ENCODE peak calls at places on chromosomes 11 and 22, in five cellular contexts. X, F, E, N and A are unnamed samples.
A peak's percentile ranks its signal among the peaks of the same experiment; 100 is the strongest.

GRCh38 chr22:26949193-26949592 is 291.8 kb downstream of the MIAT start:
- DNase-seq in N (no peak), E (no peak), F (peak; percentile 36), X (peak; percentile 39), A (peak; percentile 25)

GRCh38 chr22:49392247-49392646 is 435.4 kb downstream of the BRD1 start:
- DNase-seq in F (no peak), E (no peak), X (no peak), N (no peak), A (no peak)

GRCh38 chr11:131823772-131824171 is 453.4 kb downstream of the NTM start:
- DNase-seq in E (no peak), N (no peak), F (no peak), X (no peak), A (no peak)

GRCh38 chr11:1540074-1540473 is 32.0 kb downstream of the DUSP8 start:
- DNase-seq in X (no peak), E (no peak), F (no peak), N (no peak), A (no peak)

GRCh38 chr22:31160328-31160978 is 471 bp downstream of the RNF185 start:
- DNase-seq in N (no peak), F (no peak), E (no peak), X (no peak), A (no peak)

GRCh38 chr22:17390087-17390486 is 20.8 kb downstream of the CECR2 start:
- DNase-seq in E (no peak), F (no peak), X (no peak), N (no peak), A (no peak)

GRCh38 chr22:19636696-19637355 is 77.5 kb upstream of the SEPTIN5 start:
- DNase-seq in X (no peak), N (no peak), F (no peak), E (no peak), A (no peak)

GRCh38 chr11:112806876-112807275 is 154.3 kb upstream of the NCAM1 start:
- DNase-seq in E (no peak), X (no peak), F (no peak), N (no peak), A (no peak)

GRCh38 chr22:32097018-32097417 is 54.0 kb downstream of the SLC5A1 start:
- DNase-seq in F (no peak), N (no peak), E (no peak), X (no peak), A (no peak)

GRCh38 chr22:20548806-20549205 is 41.4 kb downstream of the MED15 start:
- DNase-seq in N (no peak), E (no peak), X (no peak), F (no peak), A (no peak)

GRCh38 chr11:126476256-126476970 is 120.9 kb downstream of the ST3GAL4 start:
- DNase-seq in F (no peak), N (no peak), E (no peak), X (no peak), A (no peak)

GRCh38 chr11:65572356-65573043 is at the start of gene FAM89B:
- DNase-seq in F (peak; percentile 88), N (no peak), E (no peak), X (peak; percentile 54), A (peak; percentile 84)

GRCh38 chr11:45457649-45458048 is 171.5 kb upstream of the SYT13 start:
- DNase-seq in N (no peak), X (no peak), F (peak; percentile 89), E (peak; percentile 95), A (peak; percentile 77)

GRCh38 chr11:11842426-11843008 is 745 bp downstream of the USP47 start:
- DNase-seq in F (peak; percentile 78), N (peak; percentile 52), E (peak; percentile 70), X (no peak), A (peak; percentile 75)

GRCh38 chr22:46107089-46107664 is 43.1 kb upstream of the PPARA start:
- DNase-seq in F (no peak), X (no peak), E (no peak), N (no peak), A (no peak)

GRCh38 chr11:102534261-102534872 is 3.8 kb upstream of the MMP7 start:
- DNase-seq in N (no peak), X (no peak), F (no peak), E (no peak), A (no peak)

GRCh38 chr22:30182365-30182764 is 64.2 kb downstream of the LIF start:
- DNase-seq in X (no peak), N (no peak), F (no peak), E (no peak), A (peak; percentile 27)

GRCh38 chr11:94873910-94874575 is 99.3 kb downstream of the CWC15 start:
- DNase-seq in N (no peak), E (no peak), F (no peak), X (no peak), A (no peak)

GRCh38 chr22:46178755-46179505 is 28.6 kb downstream of the PPARA start:
- DNase-seq in F (no peak), E (no peak), N (no peak), X (no peak), A (no peak)